ENCODE peak calls at places on chromosomes 12 and 14, in four cellular contexts. R is HEK293T, H is K562, B is GM12878. M is an unnamed sample.

GRCh38 chr14:104704252-104704651 is 14.8 kb downstream of the INF2 start:
- DNase-seq in B (no peak), H (no peak), R (no peak), M (no peak)

GRCh38 chr14:96166475-96167223 is 38.0 kb upstream of the BDKRB2 start:
- DNase-seq in B (no peak), R (no peak), H (no peak), M (no peak)

GRCh38 chr12:71666259-71666658 is 2.2 kb downstream of the THAP2 start:
- DNase-seq in R (no peak), H (no peak), B (no peak), M (no peak)

GRCh38 chr14:55807536-55807935 is 227.5 kb downstream of the KTN1 start:
- DNase-seq in H (no peak), B (no peak), R (no peak), M (no peak)

GRCh38 chr12:115451785-115452736 is 768.1 kb upstream of the TBX3 start:
- DNase-seq in B (no peak), H (peak), R (peak), M (peak)

GRCh38 chr12:11174022-11174421 is 3.0 kb downstream of the SMIM10L1 start:
- DNase-seq in H (no peak), R (no peak), B (no peak), M (no peak)

GRCh38 chr12:52168019-52168717 is 23.6 kb downstream of the KRT80 start:
- DNase-seq in H (no peak), R (no peak), B (no peak), M (peak)

GRCh38 chr12:2284321-2284813 is 231.6 kb downstream of the CACNA1C start:
- DNase-seq in R (no peak), B (no peak), H (no peak), M (no peak)

GRCh38 chr12:66552753-66553152 is 126.1 kb downstream of the GRIP1 start:
- DNase-seq in B (no peak), R (no peak), H (no peak), M (no peak)

GRCh38 chr14:55160989-55161388 is 30.4 kb downstream of the DLGAP5 start:
- DNase-seq in R (no peak), B (no peak), H (no peak), M (peak)

GRCh38 chr14:55240526-55241178 is 30.6 kb upstream of the FBXO34 start:
- DNase-seq in B (no peak), H (no peak), R (no peak), M (no peak)

DNA sequence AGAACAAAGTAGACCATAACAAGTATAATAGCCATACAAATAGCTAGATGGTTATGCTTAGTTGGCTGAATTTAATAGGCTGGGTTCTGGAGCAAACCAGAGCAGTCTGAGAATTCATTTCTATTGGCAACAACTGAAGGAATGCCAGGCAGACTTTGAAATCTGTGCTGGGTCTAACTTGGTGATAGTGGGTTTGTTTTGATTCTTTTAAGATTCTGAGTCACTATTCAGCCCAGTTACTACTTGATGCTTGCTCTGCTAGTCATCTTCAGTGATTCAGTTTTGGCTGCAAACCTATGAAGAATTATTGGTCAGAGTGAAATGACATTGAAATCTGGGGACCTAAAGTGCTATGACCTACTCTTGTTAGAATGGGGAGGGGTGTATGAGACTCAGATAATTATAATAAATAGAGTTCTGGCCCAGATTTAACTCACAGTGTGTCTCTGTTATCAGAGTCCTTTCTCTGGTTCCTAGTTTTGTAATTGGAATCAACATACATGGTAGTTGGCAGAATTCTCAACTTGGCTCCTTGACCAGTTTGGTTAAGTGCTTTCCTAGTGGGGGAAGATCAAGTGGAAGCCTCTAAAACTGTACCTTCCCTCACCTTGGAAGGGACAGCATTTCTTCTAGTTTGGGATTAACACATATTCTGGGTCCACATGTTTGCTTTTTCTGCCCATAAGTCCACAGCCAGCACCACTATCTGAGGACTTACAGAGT is 43.5 kb downstream of the MNAT1 start:
- DNase-seq in H (no peak), R (no peak), B (no peak), M (no peak)
- TF ChIP-seq FOXK2 in H (no peak), R (no peak), B (no peak), M (no peak)

GRCh38 chr14:81476816-81477215 is 56.8 kb downstream of the SEL1L start:
- DNase-seq in R (no peak), B (no peak), H (no peak), M (no peak)
- TF ChIP-seq FOXK2 in R (no peak), B (no peak), H (no peak), M (no peak)

GRCh38 chr12:57813971-57814771 is 4.4 kb downstream of the AVIL start:
- DNase-seq in H (no peak), R (no peak), B (no peak), M (peak)

GRCh38 chr12:57811028-57811755 is 7.3 kb downstream of the AVIL start:
- DNase-seq in H (no peak), R (no peak), B (no peak), M (no peak)

GRCh38 chr12:57815177-57816000 is 3.1 kb downstream of the AVIL start:
- DNase-seq in B (no peak), H (no peak), R (no peak), M (peak)

GRCh38 chr12:57816001-57816854 is 2.3 kb downstream of the AVIL start:
- DNase-seq in H (no peak), B (no peak), R (no peak), M (no peak)

GRCh38 chr12:57813111-57813970 is 5.2 kb downstream of the AVIL start:
- DNase-seq in H (no peak), B (no peak), R (no peak), M (no peak)
- TF ChIP-seq FOXK2 in H (no peak), B (no peak), R (no peak), M (no peak)

GRCh38 chr12:28489256-28489655 is 299.0 kb downstream of the CCDC91 start:
- DNase-seq in R (no peak), H (no peak), B (no peak), M (no peak)
- TF ChIP-seq FOXK2 in R (no peak), H (no peak), B (no peak), M (no peak)

DNA sequence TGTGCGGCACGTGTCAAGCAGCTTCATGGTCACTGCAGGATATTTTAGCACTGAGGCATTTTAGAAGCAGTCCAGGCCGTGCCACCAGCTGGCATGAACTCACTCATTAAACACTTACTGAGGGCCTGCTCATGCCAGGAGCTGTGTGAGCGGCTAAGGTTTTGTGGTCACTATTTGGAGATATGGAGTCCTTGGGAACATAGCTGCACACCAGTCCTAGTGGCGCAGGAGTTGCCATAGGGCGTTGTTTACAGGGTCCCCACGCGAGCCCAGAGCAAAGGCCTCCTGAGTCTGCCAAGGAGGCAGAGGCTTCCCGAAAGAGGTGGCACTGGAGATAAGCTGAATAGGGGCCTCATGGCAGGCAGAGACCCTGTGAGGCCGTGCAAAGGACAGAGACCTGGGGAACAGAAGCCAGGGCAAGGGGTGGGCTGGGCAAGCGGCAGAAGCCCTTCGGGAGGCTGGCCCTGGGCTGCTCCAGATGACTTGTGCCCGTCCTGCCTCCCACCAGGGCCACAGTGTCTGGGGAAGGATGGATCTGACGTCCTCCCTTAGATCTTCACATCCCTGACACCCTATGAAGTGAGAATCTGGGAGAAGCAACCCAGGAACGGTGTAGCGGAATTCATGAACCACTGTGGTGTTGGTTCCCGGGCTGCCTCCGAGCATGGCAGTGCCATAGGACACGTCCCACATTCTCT is 38.9 kb downstream of the SFSWAP start:
- DNase-seq in B (no peak), H (no peak), R (no peak), M (no peak)
- TF ChIP-seq FOXK2 in B (no peak), H (no peak), R (no peak), M (no peak)

M was measured in HepG2.